ENCODE peak calls at places on chromosomes 4 and X, in nine cellular contexts. H is nucleus accumbens; I is cardiac muscle cell; Z is tibial nerve; T is ELR; S is astrocyte; C is stimulated activated CD4-positive, alpha-beta T cell treated with anti-CD3 and anti-CD28 coated beads, Interleukin-12 subunit alpha, Interleukin-12 subunit beta, amount 100 ng/mL, for 24 hours; P is lung microvascular endothelial cell; K is D341Med. X is an unnamed sample.

GRCh38 chr4:103098746-103099421 is 750 bp downstream of the BDH2 start:
- DNase-seq in H (no peak), S (no peak), P (peak), K (no peak), C (no peak), T (no peak), I (peak), Z (no peak), X (no peak)

GRCh38 chr4:8079031-8079885 is 79.4 kb downstream of the ABLIM2 start:
- DNase-seq in Z (no peak), T (no peak), H (no peak), K (no peak), I (peak), S (peak), C (no peak), P (peak), X (no peak)

GRCh38 chr4:67366341-67366861 is 178.9 kb downstream of the CENPC start:
- DNase-seq in I (peak), P (no peak), S (peak), C (no peak), T (no peak), H (no peak), Z (no peak), K (no peak), X (no peak)

GRCh38 chr4:53043900-53044650 is 182.0 kb downstream of the RASL11B start:
- DNase-seq in S (no peak), C (no peak), Z (no peak), I (no peak), K (peak), H (no peak), T (no peak), P (no peak), X (no peak)

GRCh38 chr4:99887837-99888236 is 6.4 kb downstream of the LAMTOR3 start:
- DNase-seq in T (no peak), C (no peak), P (no peak), H (no peak), I (peak), S (peak), Z (no peak), K (no peak), X (no peak)

GRCh38 chrX:151178746-151179145 is 2.4 kb downstream of the GPR50 start:
- DNase-seq in T (no peak), K (no peak), S (no peak), H (no peak), P (no peak), Z (no peak), C (no peak), I (no peak), X (no peak)

GRCh38 chrX:47216393-47216925 is 2.0 kb upstream of the CDK16 start:
- DNase-seq in H (no peak), I (no peak), C (no peak), K (peak), P (no peak), T (peak), S (no peak), Z (no peak), X (no peak)

GRCh38 chr4:89723096-89723495 is 113.9 kb downstream of the SNCA start:
- DNase-seq in S (no peak), Z (no peak), P (peak), I (no peak), C (no peak), H (no peak), T (no peak), K (no peak), X (no peak)

GRCh38 chr4:35247047-35247446 is 997.3 kb downstream of the ARAP2 start:
- DNase-seq in Z (no peak), H (no peak), S (no peak), I (no peak), K (no peak), T (no peak), P (no peak), C (no peak), X (no peak)

GRCh38 chrX:17031827-17032226 is 85.4 kb downstream of the REPS2 start:
- DNase-seq in P (no peak), S (no peak), Z (no peak), K (no peak), T (no peak), H (no peak), I (no peak), C (no peak), X (no peak)

GRCh38 chrX:136708348-136708747 is 60.4 kb downstream of the CD40LG start:
- DNase-seq in T (peak), I (no peak), P (peak), Z (no peak), H (no peak), K (no peak), C (no peak), S (no peak), X (no peak)

GRCh38 chr4:10186228-10187214 is 69.9 kb upstream of the WDR1 start:
- DNase-seq in P (peak), Z (no peak), T (peak), K (no peak), H (no peak), S (no peak), I (no peak), C (no peak), X (no peak)

GRCh38 chrX:34813618-34814017 is 129.0 kb upstream of the FAM47B start:
- DNase-seq in I (no peak), H (no peak), S (peak), Z (no peak), K (no peak), C (no peak), P (no peak), T (peak), X (no peak)

GRCh38 chr4:94403735-94404134 is 48.0 kb upstream of the PDLIM5 start:
- DNase-seq in T (no peak), S (no peak), Z (no peak), I (no peak), P (no peak), H (no peak), C (no peak), K (no peak), X (no peak)

GRCh38 chrX:20412871-20413486 is 146.3 kb upstream of the RPS6KA3 start:
- DNase-seq in H (no peak), K (no peak), T (no peak), C (no peak), Z (peak), S (no peak), P (no peak), I (no peak), X (peak)

GRCh38 chr4:123121241-123121907 is 199.0 kb upstream of the NUDT6 start:
- DNase-seq in P (peak), S (peak), I (no peak), H (no peak), Z (no peak), K (no peak), C (no peak), T (peak), X (no peak)

GRCh38 chr4:80182237-80182866 is 15.0 kb upstream of the PRDM8 start:
- DNase-seq in I (no peak), T (no peak), H (no peak), P (no peak), S (no peak), K (no peak), Z (no peak), C (no peak), X (no peak)

GRCh38 chr4:4618846-4619245 is 77.0 kb upstream of the STX18 start:
- DNase-seq in K (no peak), H (no peak), P (no peak), T (no peak), Z (no peak), S (no peak), C (no peak), I (peak), X (no peak)

GRCh38 chr4:85783483-85783882 is 308.5 kb downstream of the ARHGAP24 start:
- DNase-seq in K (no peak), P (peak), T (peak), I (peak), H (no peak), C (no peak), Z (no peak), S (peak), X (no peak)

GRCh38 chrX:51569561-51569960 is 49.2 kb downstream of the CENPVL3 start:
- DNase-seq in P (no peak), Z (no peak), T (peak), I (no peak), H (no peak), K (no peak), C (no peak), S (no peak), X (no peak)

GRCh38 chrX:133838761-133839676 is 146.4 kb downstream of the GPC3 start:
- DNase-seq in P (peak), Z (peak), H (peak), T (peak), S (no peak), I (peak), K (peak), C (peak), X (no peak)

GRCh38 chr4:118758293-118758692 is 73.1 kb downstream of the METTL14 start:
- DNase-seq in C (no peak), K (no peak), P (no peak), I (peak), T (no peak), Z (no peak), H (no peak), S (no peak), X (no peak)

GRCh38 chrX:12950851-12951589 is 23.9 kb upstream of the TMSB4X start:
- DNase-seq in I (peak), T (no peak), Z (no peak), C (peak), K (peak), P (peak), H (no peak), S (no peak), X (peak)

GRCh38 chr4:47705326-47705981 is 132.4 kb downstream of the CORIN start:
- DNase-seq in K (peak), I (peak), C (no peak), P (peak), T (peak), H (no peak), Z (no peak), S (no peak), X (no peak)

GRCh38 chr4:109029987-109030386 is 267.1 kb upstream of the ETNPPL start:
- DNase-seq in T (no peak), P (no peak), Z (no peak), I (no peak), H (no peak), S (no peak), C (no peak), K (no peak), X (no peak)

GRCh38 chr4:47485047-47485692 is at the start of gene ATP10D:
- DNase-seq in T (peak), C (peak), Z (peak), I (peak), P (peak), S (peak), H (peak), K (peak), X (peak)

GRCh38 chr4:38764292-38764691 is 18.5 kb downstream of the TLR10 start:
- DNase-seq in I (no peak), T (no peak), C (no peak), P (no peak), S (no peak), K (no peak), H (no peak), Z (no peak), X (no peak)

GRCh38 chr4:177367336-177367735 is 57.7 kb downstream of the NEIL3 start:
- DNase-seq in C (no peak), Z (no peak), P (no peak), T (peak), K (peak), S (peak), I (peak), H (no peak), X (no peak)

GRCh38 chr4:182113774-182114173 is 129.4 kb upstream of the TENM3 start:
- DNase-seq in T (no peak), H (no peak), I (peak), C (no peak), P (no peak), K (no peak), S (no peak), Z (no peak), X (no peak)

GRCh38 chr4:150244600-150244999 is 166.4 kb downstream of the DCLK2 start:
- DNase-seq in S (peak), Z (no peak), P (peak), C (no peak), T (peak), I (peak), K (no peak), H (no peak), X (no peak)

GRCh38 chr4:139732991-139733555 is 67.5 kb downstream of the MGST2 start:
- DNase-seq in C (no peak), H (no peak), Z (no peak), S (no peak), K (no peak), T (no peak), P (no peak), I (peak), X (no peak)

GRCh38 chrX:37976153-37976552 is 30.2 kb upstream of the SYTL5 start:
- DNase-seq in H (no peak), Z (no peak), K (no peak), S (peak), T (no peak), P (no peak), C (no peak), I (peak), X (no peak)

X was measured in T-cell.